ENCODE peak calls at places on chromosome 15, in seven cellular contexts. M is fibroblast of lung; J is H9; K is AG20443; I is iPS DF 19.7; C is stimulated activated naive CD4-positive, alpha-beta T cell; H is mucosa of gallbladder. S is an unnamed sample.
A peak's percentile ranks its signal among the peaks of the same experiment; 100 is the strongest.

GRCh38 chr15:50247819-50248650 is 17.5 kb downstream of the HDC start:
- DNase-seq in J (no peak), K (no peak), I (no peak), C (peak; percentile 43), H (no peak), M (no peak), S (peak; percentile 51)

GRCh38 chr15:62560943-62561571 is 396.0 kb upstream of the C2CD4B start:
- DNase-seq in I (no peak), J (peak; percentile 62), K (no peak), H (no peak), C (no peak), M (no peak), S (no peak)

GRCh38 chr15:84947947-84948830 is 33.5 kb upstream of the PDE8A start:
- DNase-seq in I (no peak), K (peak; percentile 93), C (no peak), H (no peak), J (no peak), M (peak; percentile 96), S (no peak)

GRCh38 chr15:31387101-31387482 is 60.5 kb downstream of the KLF13 start:
- DNase-seq in K (peak; percentile 9), C (no peak), H (no peak), I (no peak), M (no peak), J (no peak), S (no peak)

GRCh38 chr15:67039349-67040075 is 25.9 kb upstream of the SMAD3 start:
- DNase-seq in I (no peak), H (no peak), J (peak; percentile 71), M (no peak), C (no peak), K (no peak), S (no peak)

GRCh38 chr15:32657941-32658340 is 16.4 kb downstream of the SCG5 start:
- DNase-seq in K (no peak), H (no peak), J (no peak), M (no peak), I (no peak), C (no peak), S (no peak)

GRCh38 chr15:89813381-89814111 is 1.1 kb downstream of the ANPEP start:
- DNase-seq in C (no peak), M (no peak), I (no peak), K (peak; percentile 43), H (no peak), J (no peak), S (no peak)

GRCh38 chr15:100034191-100034590 is 301.0 kb upstream of the LYSMD4 start:
- DNase-seq in J (no peak), H (no peak), M (no peak), K (no peak), I (no peak), C (no peak), S (no peak)

GRCh38 chr15:80586141-80586540 is 109.0 kb upstream of the ABHD17C start:
- DNase-seq in I (no peak), K (no peak), J (no peak), M (no peak), C (no peak), H (no peak), S (no peak)

GRCh38 chr15:45796433-45796832 is 161.6 kb downstream of the SQOR start:
- DNase-seq in K (no peak), I (no peak), M (no peak), H (peak; percentile 16), C (no peak), J (no peak), S (no peak)

GRCh38 chr15:101399431-101399830 is 90.1 kb downstream of the PCSK6 start:
- DNase-seq in H (no peak), K (no peak), J (peak; percentile 4), C (no peak), M (no peak), I (no peak), S (no peak)

S was measured in ureter.